ENCODE peak calls at places on chromosomes 13 and 19, in nine cellular contexts. N is dorsolateral prefrontal cortex, A is PC-3, H is Peyer's patch, O is Caco-2, T is lower lobe of right lung, M is endothelial cell, X is AG09319, R is AG04450. V is an unnamed sample.

GRCh38 chr13:29849731-29850212 is 645 bp downstream of the UBL3 start:
- DNase-seq in N (peak), A (peak), H (peak), O (peak), T (peak), M (peak), X (no peak), R (no peak), V (peak)

GRCh38 chr19:19418548-19419260 is 13.2 kb downstream of the GATAD2A start:
- DNase-seq in N (no peak), A (no peak), H (no peak), O (no peak), T (no peak), M (no peak), X (no peak), R (no peak), V (no peak)

GRCh38 chr13:32720026-32720425 is 133.8 kb downstream of the PDS5B start:
- DNase-seq in N (no peak), A (no peak), H (no peak), O (no peak), T (no peak), M (no peak), X (no peak), R (no peak), V (no peak)

GRCh38 chr13:102872131-102872530 is 26.3 kb downstream of the ERCC5 start:
- DNase-seq in N (no peak), A (no peak), H (no peak), O (no peak), T (no peak), M (no peak), X (no peak), R (no peak), V (no peak)

GRCh38 chr13:39451860-39452301 is 151.1 kb downstream of the LHFPL6 start:
- DNase-seq in N (no peak), A (no peak), H (no peak), O (no peak), T (no peak), M (peak), X (no peak), R (no peak), V (no peak)

GRCh38 chr13:35190241-35190640 is 248.2 kb downstream of the NBEA start:
- DNase-seq in N (no peak), A (no peak), H (no peak), O (no peak), T (no peak), M (no peak), X (peak), R (no peak), V (no peak)

GRCh38 chr19:34851277-34851804 is 75.4 kb upstream of the ZNF30 start:
- DNase-seq in N (no peak), A (peak), H (no peak), O (peak), T (no peak), M (no peak), X (no peak), R (no peak), V (no peak)

GRCh38 chr19:7681336-7682174 is 922 bp downstream of the TRAPPC5 start:
- DNase-seq in N (peak), A (peak), H (peak), O (peak), T (peak), M (peak), X (peak), R (peak), V (peak)

GRCh38 chr19:30036154-30037129 is 94.4 kb downstream of the URI1 start:
- DNase-seq in N (no peak), A (no peak), H (no peak), O (no peak), T (no peak), M (no peak), X (no peak), R (no peak), V (no peak)

GRCh38 chr13:44758595-44759221 is 182.6 kb upstream of the TSC22D1 start:
- DNase-seq in N (no peak), A (peak), H (no peak), O (no peak), T (no peak), M (no peak), X (peak), R (peak), V (no peak)

GRCh38 chr13:21637296-21637695 is 33.3 kb upstream of the MICU2 start:
- DNase-seq in N (no peak), A (peak), H (peak), O (no peak), T (peak), M (no peak), X (no peak), R (no peak), V (no peak)

GRCh38 chr13:97116754-97117153 is 105.4 kb upstream of the MBNL2 start:
- DNase-seq in N (no peak), A (peak), H (no peak), O (no peak), T (no peak), M (no peak), X (no peak), R (no peak), V (no peak)

GRCh38 chr19:27889156-27889555 is 1323.8 kb downstream of the UQCRFS1 start:
- DNase-seq in N (no peak), A (no peak), H (no peak), O (no peak), T (no peak), M (no peak), X (no peak), R (no peak), V (no peak)

GRCh38 chr13:35979378-35979911 is 151.7 kb downstream of the DCLK1 start:
- DNase-seq in N (peak), A (peak), H (peak), O (no peak), T (no peak), M (no peak), X (peak), R (peak), V (no peak)

GRCh38 chr13:72656357-72656756 is 71.1 kb downstream of the MZT1 start:
- DNase-seq in N (no peak), A (no peak), H (no peak), O (no peak), T (no peak), M (no peak), X (no peak), R (no peak), V (no peak)

GRCh38 chr13:39210961-39211534 is 172.8 kb downstream of the NHLRC3 start:
- DNase-seq in N (no peak), A (no peak), H (no peak), O (no peak), T (no peak), M (no peak), X (no peak), R (no peak), V (no peak)

GRCh38 chr13:113176292-113176691 is 17.8 kb downstream of the PROZ start:
- DNase-seq in N (no peak), A (no peak), H (no peak), O (no peak), T (no peak), M (no peak), X (no peak), R (no peak), V (no peak)

GRCh38 chr19:45428385-45429231 is 4.9 kb upstream of the ERCC1 start:
- DNase-seq in N (no peak), A (peak), H (no peak), O (no peak), T (peak), M (peak), X (no peak), R (no peak), V (peak)

GRCh38 chr13:93080166-93080565 is 146.4 kb upstream of the GPC6 start:
- DNase-seq in N (no peak), A (no peak), H (no peak), O (no peak), T (no peak), M (no peak), X (no peak), R (no peak), V (no peak)

GRCh38 chr19:47228937-47229673 is 1.9 kb downstream of the BBC3 start:
- DNase-seq in N (peak), A (no peak), H (peak), O (no peak), T (no peak), M (no peak), X (no peak), R (no peak), V (no peak)

GRCh38 chr13:103758222-103758621 is 692.0 kb upstream of the SLC10A2 start:
- DNase-seq in N (no peak), A (no peak), H (no peak), O (no peak), T (no peak), M (no peak), X (no peak), R (no peak), V (no peak)

GRCh38 chr13:99215466-99215865 is 14.8 kb downstream of the UBAC2 start:
- DNase-seq in N (no peak), A (no peak), H (peak), O (no peak), T (no peak), M (no peak), X (no peak), R (no peak), V (no peak)

GRCh38 chr13:108850706-108851105 is 221.3 kb downstream of the MYO16 start:
- DNase-seq in N (no peak), A (no peak), H (no peak), O (no peak), T (no peak), M (no peak), X (no peak), R (no peak), V (no peak)

GRCh38 chr13:104015646-104016396 is 949.6 kb upstream of the SLC10A2 start:
- DNase-seq in N (no peak), A (no peak), H (no peak), O (no peak), T (no peak), M (no peak), X (no peak), R (peak), V (no peak)

GRCh38 chr13:94731028-94731427 is 18.7 kb upstream of the SOX21 start:
- DNase-seq in N (no peak), A (no peak), H (no peak), O (no peak), T (no peak), M (no peak), X (no peak), R (no peak), V (no peak)

GRCh38 chr13:40445557-40445990 is 220.9 kb downstream of the FOXO1 start:
- DNase-seq in N (no peak), A (peak), H (peak), O (no peak), T (peak), M (peak), X (no peak), R (no peak), V (no peak)

GRCh38 chr19:29467824-29468401 is 57.9 kb upstream of the VSTM2B start:
- DNase-seq in N (peak), A (peak), H (no peak), O (peak), T (no peak), M (no peak), X (no peak), R (no peak), V (no peak)

DNA sequence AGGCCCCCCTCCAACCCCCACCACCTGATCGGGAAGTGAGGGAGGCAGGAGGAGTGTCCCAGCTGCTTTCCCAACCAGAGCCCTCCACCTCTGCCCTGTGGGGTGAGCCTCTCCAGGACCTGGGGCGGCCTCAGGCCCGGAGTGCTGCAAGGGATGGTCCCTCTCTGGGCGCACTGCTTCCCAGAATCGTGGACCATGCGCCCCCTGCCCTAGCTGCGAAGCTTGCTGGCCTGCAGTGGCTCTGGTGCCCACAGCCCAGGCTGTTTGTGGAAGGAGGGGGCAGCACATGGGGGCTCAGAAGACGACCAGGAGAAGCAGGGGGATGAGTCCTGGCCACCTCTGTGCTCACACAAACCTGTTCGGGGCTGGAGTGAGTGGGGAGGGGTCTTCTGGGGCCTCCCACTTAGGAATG is 33.6 kb downstream of the CEBPG start:
- DNase-seq in N (no peak), A (no peak), H (no peak), O (no peak), T (no peak), M (no peak), X (no peak), R (no peak), V (no peak)
- TF ChIP-seq CTCF in N (no peak), A (no peak), H (no peak), O (no peak), T (peak), M (no peak), X (no peak), R (no peak), V (no peak)

GRCh38 chr19:4368128-4368820 is 24.9 kb downstream of the MPND start:
- DNase-seq in N (no peak), A (no peak), H (no peak), O (no peak), T (peak), M (no peak), X (no peak), R (no peak), V (no peak)

GRCh38 chr19:4370418-4371041 is 27.2 kb downstream of the MPND start:
- DNase-seq in N (no peak), A (no peak), H (no peak), O (no peak), T (no peak), M (no peak), X (no peak), R (no peak), V (no peak)

GRCh38 chr19:4371209-4371897 is 28.0 kb downstream of the MPND start:
- DNase-seq in N (no peak), A (no peak), H (no peak), O (no peak), T (no peak), M (no peak), X (no peak), R (no peak), V (no peak)

GRCh38 chr19:4369109-4369887 is 25.9 kb downstream of the MPND start:
- DNase-seq in N (no peak), A (no peak), H (peak), O (no peak), T (peak), M (no peak), X (no peak), R (no peak), V (no peak)

GRCh38 chr19:4369888-4370260 is 26.5 kb downstream of the MPND start:
- DNase-seq in N (peak), A (no peak), H (peak), O (no peak), T (peak), M (peak), X (no peak), R (no peak), V (no peak)
- TF ChIP-seq CTCF in N (peak), A (peak), H (peak), O (peak), T (peak), M (no peak), X (peak), R (peak), V (peak)

GRCh38 chr19:53537523-53538377 is at the start of gene ZNF331:
- DNase-seq in N (peak), A (peak), H (peak), O (peak), T (peak), M (peak), X (peak), R (no peak), V (peak)
- TF ChIP-seq CTCF in N (peak), A (no peak), H (peak), O (peak), T (peak), M (no peak), X (peak), R (peak), V (no peak)

GRCh38 chr19:13526552-13526951 is 20.3 kb upstream of the CACNA1A start:
- DNase-seq in N (no peak), A (peak), H (no peak), O (no peak), T (no peak), M (no peak), X (no peak), R (no peak), V (no peak)
- TF ChIP-seq CTCF in N (no peak), A (peak), H (no peak), O (no peak), T (no peak), M (peak), X (peak), R (peak), V (peak)

V was measured in progenitor cell of endocrine pancreas.